ENCODE peak calls at places on chromosomes 13 and 19, in nine cellular contexts. N, B, Z, H, I, F, Y, G and T are unnamed samples.

GRCh38 chr19:10567696-10568443 is 909 bp downstream of the CDKN2D start:
- DNase-seq in I (no peak), Y (no peak), B (no peak), N (no peak), G (no peak), Z (no peak), H (no peak), F (no peak), T (no peak)

GRCh38 chr19:3373971-3374368 is 7.6 kb downstream of the NFIC start:
- DNase-seq in H (no peak), F (no peak), Y (no peak), I (no peak), Z (no peak), B (no peak), N (no peak), G (no peak), T (no peak)

GRCh38 chr13:23201870-23202269 is 21.1 kb downstream of the SGCG start:
- DNase-seq in Z (no peak), H (no peak), F (no peak), I (no peak), G (no peak), B (no peak), N (no peak), Y (no peak), T (no peak)

GRCh38 chr13:49701481-49701880 is 10.2 kb upstream of the EBPL start:
- DNase-seq in G (no peak), B (no peak), H (no peak), Z (no peak), F (no peak), Y (no peak), I (no peak), N (no peak), T (no peak)

GRCh38 chr13:21639604-21640003 is 31.3 kb upstream of the FGF9 start:
- DNase-seq in B (no peak), Y (no peak), H (no peak), N (no peak), I (no peak), F (no peak), G (no peak), Z (no peak), T (no peak)

GRCh38 chr13:77298403-77298802 is 28.5 kb downstream of the MYCBP2 start:
- DNase-seq in H (no peak), F (no peak), N (no peak), Y (no peak), I (no peak), B (no peak), Z (no peak), G (no peak), T (no peak)

GRCh38 chr19:46955114-46955812 is 64.4 kb upstream of the NPAS1 start:
- DNase-seq in H (no peak), F (peak), Z (no peak), N (no peak), G (no peak), I (no peak), B (no peak), Y (no peak), T (no peak)

GRCh38 chr19:18202759-18203407 is 959 bp downstream of the RAB3A start:
- DNase-seq in I (no peak), B (no peak), Z (no peak), N (no peak), F (no peak), Y (no peak), G (no peak), H (no peak), T (no peak)

GRCh38 chr13:22298530-22298929 is 627.7 kb downstream of the FGF9 start:
- DNase-seq in Y (no peak), G (no peak), Z (no peak), I (no peak), B (no peak), F (peak), H (no peak), N (no peak), T (no peak)

GRCh38 chr13:28560612-28561011 is 65.7 kb upstream of the FLT1 start:
- DNase-seq in Y (no peak), N (no peak), H (no peak), B (no peak), F (no peak), Z (no peak), I (no peak), G (no peak), T (no peak)

GRCh38 chr19:52397310-52398090 is at the start of gene ZNF528:
- DNase-seq in F (peak), Y (peak), N (peak), G (peak), I (peak), H (peak), Z (peak), B (peak), T (peak)

GRCh38 chr19:3721131-3721899 is 13.1 kb downstream of the TJP3 start:
- DNase-seq in Y (peak), N (peak), I (peak), Z (peak), F (peak), B (no peak), H (peak), G (peak), T (peak)